ENCODE peak calls at places on chromosomes 11 and 22, in six cellular contexts. One of them, this sample, is unnamed.

GRCh38 chr11:102064316-102064715 is 17.1 kb downstream of the CFAP300 start:
- DNase-seq in GM23338: no peak
- DNase-seq in effector memory CD4-positive, alpha-beta T cell: no peak
- DNase-seq in kidney: no peak
- DNase-seq in left ventricle myocardium inferior: no peak
- DNase-seq in lower lobe of right lung: no peak
- DNase-seq in this sample: peak; percentile 90

GRCh38 chr22:19360300-19360792 is 68.8 kb upstream of the CLTCL1 start:
- DNase-seq in lower lobe of right lung: no peak
- DNase-seq in GM23338: peak; percentile 6
- DNase-seq in left ventricle myocardium inferior: no peak
- DNase-seq in effector memory CD4-positive, alpha-beta T cell: no peak
- DNase-seq in kidney: no peak
- DNase-seq in this sample: no peak

GRCh38 chr11:22624742-22625447 is 728 bp downstream of the FANCF start:
- DNase-seq in effector memory CD4-positive, alpha-beta T cell: peak; percentile 50
- DNase-seq in left ventricle myocardium inferior: peak; percentile 56
- DNase-seq in lower lobe of right lung: peak; percentile 78
- DNase-seq in kidney: peak; percentile 86
- DNase-seq in GM23338: peak; percentile 90
- DNase-seq in this sample: peak; percentile 76

GRCh38 chr11:10051868-10052586 is 242.0 kb downstream of the SBF2 start:
- DNase-seq in lower lobe of right lung: no peak
- DNase-seq in kidney: no peak
- DNase-seq in GM23338: no peak
- DNase-seq in left ventricle myocardium inferior: no peak
- DNase-seq in effector memory CD4-positive, alpha-beta T cell: no peak
- DNase-seq in this sample: no peak

GRCh38 chr11:111476961-111477360 is 35.2 kb downstream of the BTG4 start:
- DNase-seq in left ventricle myocardium inferior: no peak
- DNase-seq in kidney: no peak
- DNase-seq in lower lobe of right lung: no peak
- DNase-seq in effector memory CD4-positive, alpha-beta T cell: no peak
- DNase-seq in GM23338: no peak
- DNase-seq in this sample: no peak

GRCh38 chr22:44331881-44332714 is 19.3 kb upstream of the SHISAL1 start:
- DNase-seq in effector memory CD4-positive, alpha-beta T cell: no peak
- DNase-seq in left ventricle myocardium inferior: peak; percentile 37
- DNase-seq in GM23338: peak; percentile 68
- DNase-seq in lower lobe of right lung: no peak
- DNase-seq in kidney: no peak
- DNase-seq in this sample: no peak

GRCh38 chr11:123122852-123123251 is 60.9 kb upstream of the HSPA8 start:
- DNase-seq in lower lobe of right lung: no peak
- DNase-seq in kidney: no peak
- DNase-seq in left ventricle myocardium inferior: no peak
- DNase-seq in GM23338: no peak
- DNase-seq in effector memory CD4-positive, alpha-beta T cell: no peak
- DNase-seq in this sample: no peak

GRCh38 chr11:19988598-19988997 is 171.7 kb downstream of the DBX1 start:
- DNase-seq in effector memory CD4-positive, alpha-beta T cell: no peak
- DNase-seq in kidney: peak; percentile 76
- DNase-seq in left ventricle myocardium inferior: peak; percentile 25
- DNase-seq in GM23338: peak; percentile 83
- DNase-seq in lower lobe of right lung: peak; percentile 55
- DNase-seq in this sample: peak; percentile 91

GRCh38 chr11:47979378-47980092 is 824 bp upstream of the PTPRJ start:
- DNase-seq in left ventricle myocardium inferior: no peak
- DNase-seq in kidney: peak; percentile 15
- DNase-seq in effector memory CD4-positive, alpha-beta T cell: no peak
- DNase-seq in GM23338: peak; percentile 79
- DNase-seq in lower lobe of right lung: no peak
- DNase-seq in this sample: no peak

DNA sequence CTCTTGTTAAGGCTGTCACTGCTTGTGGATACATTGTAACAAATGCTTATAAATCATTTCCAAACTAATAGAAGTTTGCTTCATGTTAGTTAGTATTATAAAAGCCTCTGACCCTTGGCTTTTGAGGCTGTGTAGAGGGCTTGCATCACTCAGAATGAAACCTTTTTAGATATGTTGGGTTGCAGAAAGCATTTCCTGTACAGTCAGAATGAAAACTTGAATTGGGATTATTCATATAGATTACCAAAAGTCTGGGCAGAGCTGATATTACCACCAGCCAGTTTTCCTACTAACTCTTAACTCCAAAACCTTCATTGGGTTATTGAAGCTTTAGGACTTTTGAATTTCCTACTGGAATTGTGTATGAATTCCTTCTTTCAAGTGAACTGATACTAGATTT is 12.0 kb downstream of the KMT2A start:
- DNase-seq in lower lobe of right lung: no peak
- DNase-seq in left ventricle myocardium inferior: no peak
- DNase-seq in kidney: no peak
- DNase-seq in GM23338: no peak
- DNase-seq in effector memory CD4-positive, alpha-beta T cell: no peak
- DNase-seq in this sample: peak; percentile 33
- H3K27ac ChIP-seq in lower lobe of right lung: no peak overlapping the region
- H3K27ac ChIP-seq in left ventricle myocardium inferior: no peak overlapping the region
- H3K27ac ChIP-seq in kidney: no peak overlapping the region
- H3K27ac ChIP-seq in GM23338: no peak overlapping the region
- H3K27ac ChIP-seq in effector memory CD4-positive, alpha-beta T cell: no peak overlapping the region
- H3K27ac ChIP-seq in this sample: no peak overlapping the region

DNA sequence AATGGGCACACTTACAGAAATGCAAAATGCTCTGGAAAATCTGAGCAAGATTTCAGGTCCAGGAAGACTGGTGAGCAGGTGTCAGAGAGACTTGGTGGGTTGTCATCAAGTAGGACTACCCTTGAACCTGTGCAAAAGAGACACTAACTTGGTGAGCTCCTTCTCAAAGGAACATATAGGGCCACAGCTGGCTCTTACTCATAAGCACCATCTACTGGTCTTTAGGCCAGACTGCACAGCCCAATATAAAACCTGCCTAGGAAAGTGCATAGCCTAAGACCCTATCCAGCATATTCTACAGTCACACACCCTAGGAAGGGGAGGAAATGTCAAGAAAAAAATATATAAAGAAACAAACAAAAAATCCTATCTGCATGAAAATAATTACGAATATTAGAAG is 18.2 kb upstream of the OR10W1 start:
- DNase-seq in left ventricle myocardium inferior: no peak
- DNase-seq in kidney: no peak
- DNase-seq in effector memory CD4-positive, alpha-beta T cell: no peak
- DNase-seq in GM23338: peak; percentile 68
- DNase-seq in lower lobe of right lung: no peak
- DNase-seq in this sample: peak; percentile 40
- H3K27ac ChIP-seq in left ventricle myocardium inferior: no peak overlapping the region
- H3K27ac ChIP-seq in kidney: no peak overlapping the region
- H3K27ac ChIP-seq in effector memory CD4-positive, alpha-beta T cell: no peak overlapping the region
- H3K27ac ChIP-seq in GM23338: no peak overlapping the region
- H3K27ac ChIP-seq in lower lobe of right lung: no peak overlapping the region
- H3K27ac ChIP-seq in this sample: no peak overlapping the region

GRCh38 chr11:1761857-1762536 is 1.7 kb downstream of the CTSD start:
- DNase-seq in kidney: peak; percentile 84
- DNase-seq in GM23338: no peak
- DNase-seq in effector memory CD4-positive, alpha-beta T cell: no peak
- DNase-seq in left ventricle myocardium inferior: no peak
- DNase-seq in lower lobe of right lung: peak; percentile 48
- DNase-seq in this sample: no peak
- H3K27ac ChIP-seq in kidney: peak overlapping the region; percentile 95
- H3K27ac ChIP-seq in GM23338: no peak overlapping the region
- H3K27ac ChIP-seq in effector memory CD4-positive, alpha-beta T cell: no peak overlapping the region
- H3K27ac ChIP-seq in left ventricle myocardium inferior: peak overlapping the region; percentile 98
- H3K27ac ChIP-seq in lower lobe of right lung: peak overlapping the region; percentile 95
- H3K27ac ChIP-seq in this sample: no peak overlapping the region

DNA sequence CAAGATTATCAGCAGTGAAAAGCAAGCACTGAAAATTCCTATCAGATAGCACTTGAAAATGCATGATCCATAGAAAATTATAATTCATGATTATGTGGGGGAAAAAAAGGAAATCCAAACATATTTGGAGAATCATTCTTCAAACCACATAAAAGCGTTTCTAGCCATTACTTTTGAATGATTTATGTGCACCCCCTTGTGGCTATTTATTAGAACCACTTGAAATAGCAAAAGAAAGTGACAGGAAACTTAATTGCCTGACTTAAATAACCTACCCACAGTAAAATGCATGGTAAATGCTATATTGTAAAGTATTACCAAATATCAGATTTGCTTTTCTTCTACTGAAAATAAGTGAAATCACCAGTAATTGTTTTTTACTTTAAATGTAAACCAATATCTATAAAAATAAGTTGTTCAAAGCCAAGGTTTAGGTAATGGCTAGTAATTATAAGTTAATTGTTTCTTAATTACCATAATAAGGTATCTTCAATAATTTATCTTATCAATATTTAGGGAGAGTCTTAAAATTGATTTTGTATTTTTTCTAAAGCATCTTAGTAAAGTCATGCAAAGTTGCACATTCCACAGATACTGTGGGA is 168.5 kb downstream of the ARHGAP42 start:
- DNase-seq in GM23338: peak; percentile 81
- DNase-seq in effector memory CD4-positive, alpha-beta T cell: no peak
- DNase-seq in lower lobe of right lung: no peak
- DNase-seq in left ventricle myocardium inferior: no peak
- DNase-seq in kidney: no peak
- DNase-seq in this sample: peak; percentile 36
- H3K27ac ChIP-seq in GM23338: no peak overlapping the region
- H3K27ac ChIP-seq in effector memory CD4-positive, alpha-beta T cell: no peak overlapping the region
- H3K27ac ChIP-seq in lower lobe of right lung: no peak overlapping the region
- H3K27ac ChIP-seq in left ventricle myocardium inferior: no peak overlapping the region
- H3K27ac ChIP-seq in kidney: no peak overlapping the region
- H3K27ac ChIP-seq in this sample: no peak overlapping the region

GRCh38 chr11:26084313-26084712 is 247.6 kb upstream of the ANO3 start:
- DNase-seq in GM23338: no peak
- DNase-seq in kidney: no peak
- DNase-seq in left ventricle myocardium inferior: no peak
- DNase-seq in effector memory CD4-positive, alpha-beta T cell: no peak
- DNase-seq in lower lobe of right lung: no peak
- DNase-seq in this sample: no peak
- H3K27ac ChIP-seq in GM23338: no peak overlapping the region
- H3K27ac ChIP-seq in kidney: no peak overlapping the region
- H3K27ac ChIP-seq in left ventricle myocardium inferior: no peak overlapping the region
- H3K27ac ChIP-seq in effector memory CD4-positive, alpha-beta T cell: no peak overlapping the region
- H3K27ac ChIP-seq in lower lobe of right lung: no peak overlapping the region
- H3K27ac ChIP-seq in this sample: no peak overlapping the region